ENCODE peak calls at places on chromosomes 7 and 10, in seven cellular contexts. E is H9, B is colonic mucosa, A is lower lobe of right lung, W is A549, F is foreskin fibroblast, R is gastrocnemius medialis. S is an unnamed sample.

GRCh38 chr7:51647931-51648351 is 331.3 kb upstream of the COBL start:
- DNase-seq in E (no peak), B (peak), A (no peak), W (no peak), F (no peak), R (no peak), S (no peak)

GRCh38 chr7:16431646-16432424 is 10.5 kb upstream of the CRPPA start:
- DNase-seq in E (no peak), B (peak), A (no peak), W (peak), F (peak), R (no peak), S (no peak)

GRCh38 chr7:86469680-86470295 is 173.9 kb upstream of the GRM3 start:
- DNase-seq in E (peak), B (peak), A (no peak), W (peak), F (peak), R (peak), S (peak)

GRCh38 chr10:92692085-92692671 is 2.4 kb downstream of the HHEX start:
- DNase-seq in E (peak), B (no peak), A (no peak), W (no peak), F (no peak), R (no peak), S (no peak)

GRCh38 chr7:73717991-73718405 is 1.5 kb downstream of the STX1A start:
- DNase-seq in E (no peak), B (no peak), A (no peak), W (no peak), F (peak), R (no peak), S (no peak)

GRCh38 chr10:93028881-93029280 is 31.7 kb upstream of the CYP26C1 start:
- DNase-seq in E (no peak), B (no peak), A (no peak), W (peak), F (peak), R (no peak), S (peak)

GRCh38 chr10:12041766-12042408 is 722 bp downstream of the UPF2 start:
- DNase-seq in E (no peak), B (peak), A (no peak), W (peak), F (peak), R (peak), S (no peak)

GRCh38 chr7:123289200-123289599 is 89.4 kb upstream of the SLC13A1 start:
- DNase-seq in E (no peak), B (no peak), A (no peak), W (no peak), F (no peak), R (no peak), S (no peak)

GRCh38 chr7:66535414-66536329 is 93.0 kb upstream of the KCTD7 start:
- DNase-seq in E (no peak), B (no peak), A (no peak), W (no peak), F (no peak), R (no peak), S (no peak)

GRCh38 chr7:131655447-131655846 is 99.0 kb upstream of the PODXL start:
- DNase-seq in E (no peak), B (no peak), A (no peak), W (no peak), F (no peak), R (no peak), S (no peak)

GRCh38 chr10:132669208-132669861 is 116.6 kb downstream of the NKX6-2 start:
- DNase-seq in E (no peak), B (no peak), A (peak), W (no peak), F (no peak), R (no peak), S (no peak)

GRCh38 chr10:32454148-32454547 is 8.2 kb downstream of the CCDC7 start:
- DNase-seq in E (no peak), B (no peak), A (no peak), W (no peak), F (peak), R (no peak), S (peak)

GRCh38 chr10:100033766-100034418 is 24.1 kb upstream of the DNMBP start:
- DNase-seq in E (no peak), B (no peak), A (no peak), W (no peak), F (no peak), R (no peak), S (no peak)

GRCh38 chr10:132515811-132516726 is 21.5 kb upstream of the INPP5A start:
- DNase-seq in E (peak), B (no peak), A (peak), W (no peak), F (peak), R (peak), S (no peak)

GRCh38 chr7:159143780-159144755 is 599 bp downstream of the VIPR2 start:
- DNase-seq in E (peak), B (no peak), A (no peak), W (no peak), F (peak), R (no peak), S (no peak)

GRCh38 chr10:108187396-108188012 is 1023.0 kb upstream of the SORCS1 start:
- DNase-seq in E (no peak), B (no peak), A (no peak), W (no peak), F (no peak), R (no peak), S (no peak)

GRCh38 chr7:141974831-141975230 is 1.3 kb upstream of the TAS2R38 start:
- DNase-seq in E (no peak), B (peak), A (no peak), W (peak), F (no peak), R (no peak), S (no peak)
- TF ChIP-seq CTCF in E (peak), B (peak), A (no peak), W (peak), F (no peak), R (no peak), S (no peak)

GRCh38 chr7:78587443-78588044 is 789.0 kb downstream of the PHTF2 start:
- DNase-seq in E (no peak), B (no peak), A (no peak), W (peak), F (peak), R (no peak), S (no peak)
- TF ChIP-seq CTCF in E (peak), B (no peak), A (no peak), W (peak), F (peak), R (no peak), S (peak)

DNA sequence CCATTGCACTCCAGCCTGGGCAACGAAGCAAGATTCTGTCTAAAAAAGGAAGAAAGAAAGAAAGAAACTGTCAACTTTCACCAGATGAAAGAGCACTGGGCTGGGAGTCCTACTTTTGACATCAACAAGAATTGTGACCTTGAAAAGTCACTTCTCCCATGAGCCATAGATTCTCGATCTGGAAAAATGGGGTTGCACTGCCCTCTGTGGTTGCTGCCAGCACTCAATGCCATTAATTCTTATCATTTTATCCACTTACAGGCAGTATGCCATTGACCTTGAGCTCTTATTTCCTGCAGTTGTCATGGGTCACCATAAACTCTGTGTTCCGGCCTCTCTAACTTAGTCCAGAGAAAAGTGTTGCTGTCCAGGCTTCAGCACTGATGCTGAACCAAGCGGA is 137.2 kb downstream of the NOC3L start:
- DNase-seq in E (no peak), B (no peak), A (no peak), W (peak), F (peak), R (no peak), S (no peak)
- TF ChIP-seq CTCF in E (peak), B (no peak), A (peak), W (peak), F (no peak), R (no peak), S (no peak)

DNA sequence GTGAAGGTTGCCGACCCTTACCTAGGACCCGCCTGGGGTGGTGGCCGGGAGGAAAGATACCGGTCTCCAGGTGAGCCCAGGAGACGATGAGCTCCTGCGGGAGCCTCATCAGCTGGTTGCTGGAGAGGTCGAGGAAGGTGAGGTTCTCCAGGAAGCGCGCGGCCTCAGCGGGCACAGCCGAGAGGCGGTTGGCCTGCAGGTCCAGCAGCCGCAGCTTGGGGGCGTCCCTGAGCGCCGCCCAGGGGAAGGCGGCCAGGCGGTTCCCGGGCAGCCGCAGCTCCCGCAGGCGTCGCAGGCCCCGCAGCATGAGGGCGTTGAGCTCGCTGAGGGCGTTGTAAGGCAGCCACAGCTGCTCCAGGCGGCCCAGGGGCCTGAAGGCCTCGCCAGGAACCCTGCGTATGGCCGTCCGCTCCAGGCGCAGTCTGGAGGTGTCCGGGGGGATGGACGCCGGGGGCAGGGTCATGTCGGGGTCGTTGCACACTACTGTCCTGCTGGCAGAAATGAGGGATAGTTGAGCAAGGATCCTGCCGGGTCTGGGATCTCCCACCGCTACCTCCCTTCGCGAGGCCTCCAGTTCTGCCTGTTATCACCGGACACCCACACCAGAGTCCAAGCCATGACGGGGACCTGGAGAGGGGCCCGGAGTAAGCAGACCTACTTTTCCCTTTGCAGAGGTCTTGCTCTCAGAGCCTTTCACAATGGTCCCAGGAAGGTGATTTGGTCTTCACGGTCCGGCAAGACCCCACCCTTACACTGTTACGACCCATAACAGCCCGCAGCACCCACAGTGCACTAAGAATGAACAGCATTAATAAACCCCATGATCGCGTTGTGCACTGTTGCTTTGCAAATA is 3.9 kb downstream of the LRIT1 start:
- DNase-seq in E (peak), B (no peak), A (no peak), W (no peak), F (no peak), R (no peak), S (no peak)
- TF ChIP-seq CTCF in E (peak), B (no peak), A (peak), W (no peak), F (peak), R (no peak), S (no peak)

GRCh38 chr7:12444785-12445184 is 41.1 kb upstream of the VWDE start:
- DNase-seq in E (no peak), B (no peak), A (no peak), W (no peak), F (no peak), R (no peak), S (no peak)

GRCh38 chr7:12436126-12436525 is 32.5 kb upstream of the VWDE start:
- DNase-seq in E (no peak), B (no peak), A (no peak), W (no peak), F (peak), R (no peak), S (no peak)

GRCh38 chr7:12436896-12437535 is 33.4 kb upstream of the VWDE start:
- DNase-seq in E (peak), B (no peak), A (no peak), W (peak), F (peak), R (no peak), S (no peak)

DNA sequence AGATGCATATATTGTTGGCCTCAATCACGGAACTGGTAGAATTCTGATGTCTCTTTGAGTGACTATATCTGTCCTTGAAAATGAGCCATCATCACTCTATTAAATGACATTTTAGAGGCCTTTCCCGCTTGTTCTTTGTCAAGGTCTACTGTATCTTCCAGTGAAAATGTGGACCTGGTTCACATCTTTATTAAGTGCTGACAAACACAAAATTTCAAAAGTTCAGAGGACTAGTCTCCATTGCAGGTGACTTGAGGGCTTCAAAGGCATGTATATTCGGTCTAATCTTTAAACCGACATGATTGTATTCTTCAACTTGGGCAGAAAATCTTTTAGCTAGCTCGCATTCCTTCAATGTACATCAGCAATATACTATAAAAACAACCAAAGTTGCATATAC is 36.6 kb upstream of the VWDE start:
- DNase-seq in E (no peak), B (no peak), A (no peak), W (no peak), F (no peak), R (no peak), S (no peak)
- TF ChIP-seq CTCF in E (no peak), B (no peak), A (no peak), W (no peak), F (no peak), R (no peak), S (no peak)

GRCh38 chr10:84076540-84077195 is 62.6 kb upstream of the GHITM start:
- DNase-seq in E (peak), B (no peak), A (no peak), W (peak), F (peak), R (peak), S (no peak)
- TF ChIP-seq CTCF in E (peak), B (no peak), A (no peak), W (no peak), F (peak), R (no peak), S (peak)

GRCh38 chr10:45675388-45675787 is 2.8 kb upstream of the ZFAND4 start:
- DNase-seq in E (no peak), B (no peak), A (no peak), W (no peak), F (no peak), R (no peak), S (no peak)

GRCh38 chr10:45673074-45673628 is 579 bp upstream of the ZFAND4 start:
- DNase-seq in E (no peak), B (peak), A (no peak), W (peak), F (no peak), R (peak), S (no peak)

GRCh38 chr10:45672201-45673073 is at the start of gene ZFAND4:
- DNase-seq in E (peak), B (peak), A (peak), W (peak), F (peak), R (peak), S (peak)
- TF ChIP-seq CTCF in E (peak), B (peak), A (peak), W (peak), F (peak), R (peak), S (peak)

GRCh38 chr7:129499915-129500463 is 2.3 kb upstream of the SMKR1 start:
- DNase-seq in E (no peak), B (no peak), A (no peak), W (no peak), F (no peak), R (no peak), S (no peak)

GRCh38 chr7:129498021-129498420 is 4.3 kb upstream of the SMKR1 start:
- DNase-seq in E (no peak), B (no peak), A (no peak), W (no peak), F (no peak), R (no peak), S (no peak)

GRCh38 chr7:129503725-129504124 is 1.4 kb downstream of the SMKR1 start:
- DNase-seq in E (no peak), B (no peak), A (no peak), W (no peak), F (no peak), R (no peak), S (no peak)

GRCh38 chr7:129501760-129502707 is at the start of gene SMKR1:
- DNase-seq in E (peak), B (peak), A (peak), W (peak), F (peak), R (peak), S (no peak)

DNA sequence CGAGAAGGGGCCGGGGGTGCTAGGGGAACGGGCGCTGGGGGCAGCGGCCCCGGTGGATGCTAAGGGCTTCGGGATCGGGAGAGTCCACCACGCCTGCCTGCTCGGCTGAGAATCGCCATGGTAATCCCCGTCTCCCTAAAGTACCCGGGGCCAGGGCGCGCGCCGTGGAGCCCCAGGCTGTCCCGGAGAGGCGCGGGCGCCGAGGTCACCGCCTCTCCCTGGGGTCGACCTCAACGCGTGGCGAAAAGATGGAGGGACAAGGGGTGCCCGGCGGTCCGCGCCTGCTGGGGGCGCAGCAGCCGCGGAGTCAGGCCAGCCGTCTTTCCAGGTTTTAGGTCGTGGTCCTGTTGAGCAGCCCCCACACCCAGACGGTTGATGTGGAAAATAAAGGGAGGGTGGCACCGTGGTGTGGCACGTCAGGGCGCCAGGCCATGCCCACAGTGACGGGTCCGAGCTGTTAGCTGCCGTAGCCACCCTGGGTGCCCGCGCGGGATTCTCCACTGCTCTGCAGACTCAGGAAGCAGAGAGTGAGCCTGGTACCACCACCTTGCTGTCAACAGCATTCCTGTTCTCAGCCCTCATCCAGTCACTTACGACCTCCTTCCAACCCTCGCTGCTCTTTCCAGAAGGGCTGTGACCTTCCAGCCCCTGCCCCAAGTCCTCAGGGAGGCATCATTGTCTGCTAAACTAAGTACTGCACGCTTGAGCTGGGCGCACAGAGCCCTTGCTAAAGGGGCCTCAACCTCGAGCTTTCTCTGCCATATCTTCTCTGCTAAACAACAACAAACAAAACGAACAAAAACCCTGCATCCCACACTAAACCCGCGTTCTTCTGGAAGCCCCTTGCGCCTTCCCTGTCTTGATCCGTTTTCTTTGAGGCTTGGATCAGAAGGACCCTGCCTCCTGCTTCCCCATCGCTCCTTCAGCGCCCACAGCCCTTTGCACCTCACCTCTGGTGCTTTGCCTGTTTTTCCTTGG is 666 bp downstream of the SMKR1 start:
- DNase-seq in E (peak), B (no peak), A (no peak), W (peak), F (peak), R (no peak), S (no peak)
- TF ChIP-seq CTCF in E (peak), B (no peak), A (no peak), W (no peak), F (peak), R (no peak), S (no peak)

S was measured in AG09319.